ENCODE peak calls at places on chromosomes 4 and X, in ten cellular contexts. K is HepG2; U is cardiac muscle cell; E is fibroblast of lung; D is adrenal gland; I is A673; M is neural progenitor cell; B is lung; F is right lobe of liver; Z is CD8-positive, alpha-beta T cell. W is an unnamed sample. For H3K4me1, the result is how much of the 10 kb centered on the place peaks cover.

GRCh38 chrX:70592091-70592490 is 147.5 kb downstream of the DLG3 start:
- DNase-seq in K (no peak), U (peak), E (peak), D (no peak), I (peak), M (no peak), B (no peak), F (no peak), Z (no peak), W (no peak)

GRCh38 chr4:74838746-74839370 is 44.5 kb upstream of the BTC start:
- DNase-seq in K (no peak), U (peak), E (peak), D (no peak), I (peak), M (no peak), B (no peak), F (no peak), Z (no peak), W (no peak)

GRCh38 chr4:162456106-162456505 is 292.3 kb upstream of the FSTL5 start:
- DNase-seq in K (no peak), U (no peak), E (no peak), D (no peak), I (no peak), M (no peak), B (no peak), F (no peak), Z (no peak), W (no peak)

GRCh38 chr4:109014593-109015412 is 251.9 kb upstream of the ETNPPL start:
- DNase-seq in K (no peak), U (no peak), E (no peak), D (no peak), I (no peak), M (no peak), B (no peak), F (no peak), Z (no peak), W (no peak)

GRCh38 chrX:19535481-19535880 is 20.2 kb upstream of the MAP3K15 start:
- DNase-seq in K (peak), U (peak), E (peak), D (no peak), I (peak), M (peak), B (no peak), F (no peak), Z (no peak), W (no peak)

GRCh38 chrX:53631156-53631555 is 55.4 kb downstream of the HUWE1 start:
- DNase-seq in K (no peak), U (peak), E (no peak), D (no peak), I (no peak), M (no peak), B (no peak), F (no peak), Z (no peak), W (no peak)

GRCh38 chrX:115367956-115368355 is 78.4 kb downstream of the LUZP4 start:
- DNase-seq in K (no peak), U (no peak), E (peak), D (no peak), I (peak), M (no peak), B (no peak), F (no peak), Z (no peak), W (no peak)

GRCh38 chr4:168584321-168584771 is 87.5 kb downstream of the PALLD start:
- DNase-seq in K (no peak), U (no peak), E (peak), D (no peak), I (no peak), M (no peak), B (no peak), F (no peak), Z (no peak), W (no peak)

GRCh38 chr4:164949448-164950118 is 27.9 kb downstream of the TRIM61 start:
- DNase-seq in K (no peak), U (no peak), E (no peak), D (no peak), I (peak), M (peak), B (no peak), F (no peak), Z (no peak), W (peak)
- TF ChIP-seq CTCF in K (no peak), U (peak), E (peak), D (no peak), I (peak), M (peak), B (no peak), F (no peak), Z (no peak), W (peak)

GRCh38 chr4:178329226-178329872 is 887.1 kb upstream of the AGA start:
- DNase-seq in K (no peak), U (no peak), E (peak), D (no peak), I (no peak), M (no peak), B (no peak), F (no peak), Z (no peak), W (no peak)

GRCh38 chr4:178333355-178333754 is 891.1 kb upstream of the AGA start:
- DNase-seq in K (no peak), U (no peak), E (no peak), D (no peak), I (no peak), M (no peak), B (no peak), F (no peak), Z (no peak), W (no peak)
- H3K4me1 ChIP-seq in K (under half), U (under half), E (under half), D (under half), I (under half), M (under half), B (under half), F (under half), Z (under half), W (under half)

DNA sequence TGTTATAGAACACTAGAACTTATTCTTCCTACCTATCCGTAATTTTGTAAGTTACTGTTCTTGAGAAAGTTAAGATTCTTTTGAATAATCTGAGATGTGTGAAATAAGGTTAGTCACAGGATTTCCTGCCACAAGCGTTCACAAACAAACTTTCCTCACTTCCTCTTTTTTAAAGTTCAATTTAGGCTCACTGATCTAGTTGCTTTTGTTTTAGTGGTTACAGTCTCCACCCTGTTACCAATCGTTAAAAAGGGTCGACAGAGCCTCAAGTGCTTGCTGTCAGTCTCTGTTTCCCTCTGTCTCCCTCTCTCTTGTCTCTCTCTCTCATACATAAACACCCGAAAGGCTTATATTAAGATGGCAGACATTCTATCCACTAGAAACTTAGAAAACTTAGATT is 35.9 kb upstream of the STK26 start:
- DNase-seq in K (no peak), U (no peak), E (no peak), D (no peak), I (no peak), M (no peak), B (no peak), F (no peak), Z (no peak), W (no peak)
- H3K4me3 ChIP-seq in K (no peak), U (no peak), E (no peak), D (no peak), I (no peak), M (no peak), B (no peak), F (no peak), Z (no peak), W (no peak)

GRCh38 chr4:40788338-40788737 is 38.6 kb downstream of the NSUN7 start:
- DNase-seq in K (no peak), U (no peak), E (no peak), D (no peak), I (no peak), M (no peak), B (no peak), F (no peak), Z (no peak), W (no peak)
- TF ChIP-seq CTCF in K (no peak), U (no peak), E (no peak), D (no peak), I (no peak), M (no peak), B (no peak), F (no peak), Z (no peak), W (no peak)

GRCh38 chr4:153486281-153487151 is 20.4 kb downstream of the TMEM131L start:
- DNase-seq in K (peak), U (peak), E (peak), D (no peak), I (peak), M (peak), B (peak), F (no peak), Z (peak), W (peak)

GRCh38 chr4:153483432-153484418 is 17.6 kb downstream of the TMEM131L start:
- DNase-seq in K (no peak), U (peak), E (peak), D (no peak), I (peak), M (no peak), B (no peak), F (no peak), Z (no peak), W (no peak)

GRCh38 chr4:153485374-153485773 is 19.2 kb downstream of the TMEM131L start:
- DNase-seq in K (no peak), U (no peak), E (no peak), D (no peak), I (no peak), M (no peak), B (no peak), F (no peak), Z (no peak), W (no peak)

GRCh38 chr4:153488006-153488718 is 22.0 kb downstream of the TMEM131L start:
- DNase-seq in K (no peak), U (peak), E (peak), D (no peak), I (no peak), M (no peak), B (peak), F (no peak), Z (peak), W (no peak)

DNA sequence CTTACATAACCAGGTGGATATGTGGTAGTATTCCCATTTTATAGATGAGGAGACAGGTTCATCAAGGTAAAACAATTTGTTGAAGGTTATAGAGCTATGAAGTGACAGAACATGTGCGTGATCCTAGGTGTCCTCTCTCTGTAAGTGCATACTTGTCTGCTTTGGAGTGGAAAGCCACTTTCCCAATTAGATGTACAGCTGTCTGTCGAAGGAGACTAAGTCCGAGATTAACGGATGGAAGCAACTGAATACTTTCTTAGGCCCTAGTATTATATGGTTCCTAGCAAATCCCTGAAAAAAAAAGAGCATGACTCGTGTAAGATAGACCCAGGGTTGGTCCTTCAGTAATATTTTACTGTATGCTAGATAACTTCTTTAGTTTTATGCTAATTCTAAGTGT is 19.7 kb downstream of the TMEM131L start:
- DNase-seq in K (no peak), U (no peak), E (no peak), D (no peak), I (no peak), M (no peak), B (no peak), F (no peak), Z (no peak), W (no peak)
- H3K4me1 ChIP-seq in K (under half), U (under half), E (under half), D (under half), I (under half), M (under half), B (under half), F (under half), Z (half or more), W (under half)

GRCh38 chr4:98639523-98639922 is 18.9 kb downstream of the TSPAN5 start:
- DNase-seq in K (no peak), U (peak), E (no peak), D (no peak), I (no peak), M (no peak), B (no peak), F (no peak), Z (no peak), W (no peak)
- H3K4me3 ChIP-seq in K (no peak), U (no peak), E (no peak), D (no peak), I (no peak), M (no peak), B (no peak), F (no peak), Z (no peak), W (no peak)

GRCh38 chr4:76704133-76704881 is 193.6 kb downstream of the SOWAHB start:
- DNase-seq in K (no peak), U (peak), E (peak), D (no peak), I (peak), M (no peak), B (peak), F (no peak), Z (no peak), W (peak)

GRCh38 chr4:76705497-76705896 is 192.4 kb downstream of the SOWAHB start:
- DNase-seq in K (no peak), U (no peak), E (no peak), D (no peak), I (no peak), M (no peak), B (no peak), F (no peak), Z (no peak), W (no peak)

GRCh38 chr4:76703123-76703490 is 194.8 kb downstream of the SOWAHB start:
- DNase-seq in K (no peak), U (no peak), E (no peak), D (no peak), I (no peak), M (no peak), B (no peak), F (no peak), Z (no peak), W (peak)

GRCh38 chr4:76702440-76703122 is 195.4 kb downstream of the SOWAHB start:
- DNase-seq in K (no peak), U (no peak), E (no peak), D (no peak), I (no peak), M (no peak), B (no peak), F (no peak), Z (no peak), W (no peak)

GRCh38 chr4:76703676-76704075 is 194.3 kb downstream of the SOWAHB start:
- DNase-seq in K (no peak), U (peak), E (no peak), D (no peak), I (no peak), M (no peak), B (no peak), F (no peak), Z (no peak), W (no peak)
- TF ChIP-seq CTCF in K (no peak), U (no peak), E (no peak), D (no peak), I (no peak), M (no peak), B (no peak), F (no peak), Z (no peak), W (no peak)

DNA sequence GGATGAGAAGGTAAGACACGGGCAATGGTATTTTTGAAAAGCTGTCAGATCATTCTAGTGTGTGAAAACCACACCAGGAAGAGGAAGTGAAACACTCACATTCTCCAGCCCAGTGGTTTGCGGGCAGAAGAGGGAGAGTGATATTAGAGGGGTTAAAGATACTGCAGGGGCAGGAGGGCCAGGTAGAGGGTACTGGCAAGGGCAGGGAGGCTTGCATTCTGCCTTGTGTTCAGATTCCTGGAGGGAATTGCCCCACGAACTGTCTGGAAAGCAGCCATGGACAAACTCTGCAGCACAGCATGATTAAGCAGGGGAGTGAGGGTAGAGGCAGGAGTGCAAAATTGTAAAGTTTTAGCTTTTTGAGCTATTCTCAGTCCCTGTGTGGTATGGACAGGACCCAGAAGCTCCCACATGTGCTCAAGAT is 30.9 kb downstream of the NIPAL1 start:
- DNase-seq in K (no peak), U (peak), E (no peak), D (no peak), I (no peak), M (no peak), B (no peak), F (peak), Z (peak), W (no peak)
- H3K4me1 ChIP-seq in K (under half), U (under half), E (under half), D (under half), I (under half), M (under half), B (under half), F (under half), Z (under half), W (under half)

GRCh38 chr4:41179086-41179374 is 35.3 kb downstream of the APBB2 start:
- DNase-seq in K (no peak), U (no peak), E (no peak), D (no peak), I (no peak), M (no peak), B (no peak), F (no peak), Z (no peak), W (no peak)

GRCh38 chr4:41178372-41179085 is 35.8 kb downstream of the APBB2 start:
- DNase-seq in K (no peak), U (peak), E (peak), D (no peak), I (no peak), M (no peak), B (no peak), F (no peak), Z (no peak), W (no peak)

GRCh38 chr4:41176357-41176756 is 38.0 kb downstream of the APBB2 start:
- DNase-seq in K (peak), U (peak), E (peak), D (no peak), I (no peak), M (no peak), B (no peak), F (no peak), Z (no peak), W (no peak)

GRCh38 chr4:41174444-41174843 is 39.9 kb downstream of the APBB2 start:
- DNase-seq in K (no peak), U (peak), E (peak), D (no peak), I (no peak), M (no peak), B (no peak), F (no peak), Z (no peak), W (no peak)

GRCh38 chr4:41177016-41177415 is 37.3 kb downstream of the APBB2 start:
- DNase-seq in K (peak), U (peak), E (peak), D (no peak), I (no peak), M (no peak), B (no peak), F (no peak), Z (no peak), W (no peak)
- H3K4me3 ChIP-seq in K (no peak), U (no peak), E (no peak), D (no peak), I (no peak), M (no peak), B (no peak), F (no peak), Z (no peak), W (no peak)

W was measured in Caco-2.